ENCODE peak calls at places on chromosomes 2 and 18, in ten cellular contexts. Z is transverse colon, E is pancreas, O is PC-3, X is IMR-90, P is astrocyte of the cerebellum, R is A549, M is epithelial cell of proximal tubule, A is upper lobe of right lung, V is uterus. K is an unnamed sample.

GRCh38 chr2:64837116-64837704 is 152.0 kb upstream of the SLC1A4 start:
- DNase-seq in Z (no peak), E (no peak), O (peak), X (peak), P (no peak), R (peak), M (no peak), A (no peak), V (no peak), K (no peak)

GRCh38 chr2:219142329-219142728 is 18.3 kb downstream of the NHEJ1 start:
- DNase-seq in Z (no peak), E (no peak), O (peak), X (peak), P (peak), R (no peak), M (no peak), A (no peak), V (no peak), K (no peak)

GRCh38 chr2:66364495-66364992 is 70.4 kb upstream of the MEIS1 start:
- DNase-seq in Z (no peak), E (no peak), O (peak), X (peak), P (peak), R (no peak), M (peak), A (no peak), V (no peak), K (peak)

GRCh38 chr2:174729797-174730529 is 34.3 kb downstream of the CHRNA1 start:
- DNase-seq in Z (no peak), E (no peak), O (no peak), X (peak), P (no peak), R (peak), M (no peak), A (no peak), V (no peak), K (no peak)

GRCh38 chr2:143994936-143995335 is 525.0 kb downstream of the ZEB2 start:
- DNase-seq in Z (no peak), E (no peak), O (no peak), X (no peak), P (no peak), R (no peak), M (no peak), A (no peak), V (no peak), K (no peak)

GRCh38 chr2:105308785-105309540 is 20.6 kb downstream of the TGFBRAP1 start:
- DNase-seq in Z (no peak), E (no peak), O (no peak), X (no peak), P (no peak), R (no peak), M (no peak), A (no peak), V (no peak), K (no peak)

GRCh38 chr2:24018241-24018640 is 8.4 kb downstream of the MFSD2B start:
- DNase-seq in Z (no peak), E (no peak), O (no peak), X (no peak), P (no peak), R (no peak), M (no peak), A (no peak), V (no peak), K (no peak)

GRCh38 chr2:240136013-240136670 is at the start of gene COPS9:
- DNase-seq in Z (peak), E (peak), O (peak), X (peak), P (peak), R (peak), M (peak), A (peak), V (peak), K (peak)

GRCh38 chr2:43255249-43255960 is 29.0 kb upstream of the ZFP36L2 start:
- DNase-seq in Z (no peak), E (no peak), O (peak), X (no peak), P (peak), R (no peak), M (no peak), A (no peak), V (no peak), K (no peak)

GRCh38 chr2:64400103-64400728 is 53.7 kb upstream of the LGALSL start:
- DNase-seq in Z (no peak), E (no peak), O (peak), X (no peak), P (no peak), R (no peak), M (no peak), A (no peak), V (no peak), K (no peak)

GRCh38 chr2:101474752-101475384 is at the start of gene RFX8:
- DNase-seq in Z (no peak), E (no peak), O (peak), X (peak), P (peak), R (no peak), M (no peak), A (no peak), V (peak), K (peak)
- H3K4me3 ChIP-seq in Z (peak), E (peak), O (peak), X (peak), P (peak), R (no peak), M (peak), A (peak), V (peak), K (peak)

DNA sequence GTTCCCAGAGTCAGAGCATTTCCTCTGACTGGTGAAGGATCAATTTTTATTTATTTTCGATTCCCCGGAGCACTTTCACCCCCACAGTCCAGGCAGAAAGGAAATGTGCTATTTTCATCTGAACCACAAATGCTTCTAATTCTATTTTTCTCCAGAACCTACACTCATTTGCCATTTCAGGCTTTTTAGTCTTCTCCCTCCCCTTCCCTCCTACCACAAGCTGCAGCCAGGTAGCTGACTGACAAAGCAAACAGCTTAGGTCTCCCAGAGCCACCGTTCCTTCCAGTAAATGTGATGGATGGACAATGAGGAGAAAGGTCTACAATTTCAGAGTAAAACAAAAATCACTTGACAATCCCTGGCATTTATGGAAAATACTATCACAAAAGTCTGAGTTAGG is 76.9 kb downstream of the KLF7 start:
- DNase-seq in Z (no peak), E (no peak), O (no peak), X (no peak), P (no peak), R (no peak), M (no peak), A (no peak), V (no peak), K (no peak)
- TF ChIP-seq CTCF in Z (no peak), E (no peak), O (no peak), X (no peak), P (no peak), R (no peak), M (no peak), A (no peak), V (no peak), K (no peak)

DNA sequence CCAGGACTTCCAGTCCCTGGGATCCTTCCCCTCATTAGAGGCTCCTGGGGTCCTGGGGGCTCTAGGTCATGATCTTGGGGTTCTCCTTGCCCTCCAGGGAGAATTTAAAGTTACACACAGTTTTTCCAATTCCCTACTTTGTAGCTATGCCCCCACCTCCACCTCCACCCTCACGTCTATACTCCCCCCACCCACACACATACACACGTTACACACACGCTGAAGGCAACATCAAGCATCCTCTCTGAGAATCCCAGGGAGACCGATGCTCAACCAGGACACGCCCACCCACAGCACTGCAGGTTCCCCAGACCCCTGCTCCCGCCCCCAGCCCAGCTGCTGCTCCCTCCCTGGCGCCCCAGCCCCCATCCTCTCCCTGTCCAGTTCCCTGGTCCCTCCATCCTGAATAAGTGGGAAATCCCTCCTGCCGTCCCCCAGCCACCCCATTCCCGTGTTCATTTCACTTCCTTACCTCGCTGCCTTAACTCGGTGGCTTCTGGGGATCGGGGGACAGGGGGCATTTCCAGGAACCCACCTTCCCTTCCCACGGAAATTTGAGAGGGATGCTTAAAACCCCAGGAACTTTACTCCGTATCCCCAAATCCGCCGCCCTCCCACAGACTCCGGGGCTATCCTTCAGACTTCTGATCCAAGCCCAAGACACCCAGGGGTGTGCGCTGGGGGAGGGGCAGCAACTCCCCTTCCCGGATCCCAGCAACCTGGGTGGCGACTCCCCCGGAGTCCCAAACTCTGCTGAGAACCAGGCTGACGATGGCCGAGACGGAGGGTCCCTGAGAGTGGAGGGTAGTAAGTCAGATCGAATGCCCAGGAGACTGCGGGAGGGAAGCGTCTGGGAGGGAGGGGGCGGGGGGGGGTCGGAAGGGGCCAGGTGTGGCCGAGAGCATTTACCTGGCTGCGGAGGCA is 6.7 kb upstream of the TNS1 start:
- DNase-seq in Z (no peak), E (no peak), O (no peak), X (no peak), P (no peak), R (no peak), M (no peak), A (no peak), V (no peak), K (no peak)
- H3K4me3 ChIP-seq in Z (peak), E (peak), O (peak), X (peak), P (peak), R (peak), M (peak), A (peak), V (peak), K (peak)

GRCh38 chr2:110903548-110903947 is 171.2 kb downstream of the ACOXL start:
- DNase-seq in Z (peak), E (no peak), O (no peak), X (no peak), P (no peak), R (no peak), M (no peak), A (no peak), V (peak), K (no peak)

GRCh38 chr2:110904410-110905148 is 172.2 kb downstream of the ACOXL start:
- DNase-seq in Z (no peak), E (no peak), O (no peak), X (no peak), P (no peak), R (no peak), M (no peak), A (no peak), V (no peak), K (no peak)

GRCh38 chr2:110910404-110910803 is 178.0 kb downstream of the ACOXL start:
- DNase-seq in Z (no peak), E (no peak), O (no peak), X (no peak), P (no peak), R (no peak), M (no peak), A (no peak), V (no peak), K (no peak)

DNA sequence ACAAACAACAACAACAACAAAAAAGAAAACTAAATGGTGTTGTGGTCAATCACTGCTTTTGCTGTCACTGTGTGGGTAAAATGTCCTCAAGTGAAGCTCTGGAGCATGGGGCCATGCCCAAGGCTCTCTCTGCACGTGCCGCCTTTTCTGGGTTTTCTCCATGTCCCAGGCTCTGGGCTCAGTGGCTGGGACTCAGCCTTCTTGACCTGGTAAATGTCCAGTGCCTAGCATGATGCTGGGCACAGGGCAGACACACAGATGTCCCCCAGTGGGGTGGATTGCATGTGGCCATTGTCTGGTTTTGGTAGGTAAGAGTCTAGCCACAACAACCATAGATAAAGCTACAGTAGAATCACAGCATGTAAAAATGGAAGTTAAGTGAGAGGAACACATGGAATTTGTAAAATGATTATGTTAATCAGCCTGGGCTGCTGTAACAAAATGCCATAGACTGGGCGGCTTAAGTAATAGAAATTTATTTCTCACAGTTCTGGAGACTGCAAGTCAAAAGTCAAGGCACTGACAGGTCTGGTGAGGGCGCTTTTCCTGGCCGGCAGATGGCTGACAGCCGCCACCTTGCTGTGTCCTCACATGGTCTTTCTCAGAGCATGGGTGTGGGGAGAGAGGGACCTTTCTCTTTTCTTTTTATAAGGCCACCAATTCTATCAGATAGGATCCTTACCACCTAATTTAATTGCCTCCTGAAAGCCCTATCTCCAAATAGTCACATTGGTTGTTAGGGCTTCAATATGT is 174.4 kb downstream of the ACOXL start:
- DNase-seq in Z (no peak), E (no peak), O (no peak), X (no peak), P (no peak), R (no peak), M (no peak), A (no peak), V (no peak), K (no peak)
- TF ChIP-seq CTCF in Z (no peak), E (no peak), O (no peak), X (no peak), P (no peak), R (no peak), M (no peak), A (no peak), V (no peak), K (no peak)

DNA sequence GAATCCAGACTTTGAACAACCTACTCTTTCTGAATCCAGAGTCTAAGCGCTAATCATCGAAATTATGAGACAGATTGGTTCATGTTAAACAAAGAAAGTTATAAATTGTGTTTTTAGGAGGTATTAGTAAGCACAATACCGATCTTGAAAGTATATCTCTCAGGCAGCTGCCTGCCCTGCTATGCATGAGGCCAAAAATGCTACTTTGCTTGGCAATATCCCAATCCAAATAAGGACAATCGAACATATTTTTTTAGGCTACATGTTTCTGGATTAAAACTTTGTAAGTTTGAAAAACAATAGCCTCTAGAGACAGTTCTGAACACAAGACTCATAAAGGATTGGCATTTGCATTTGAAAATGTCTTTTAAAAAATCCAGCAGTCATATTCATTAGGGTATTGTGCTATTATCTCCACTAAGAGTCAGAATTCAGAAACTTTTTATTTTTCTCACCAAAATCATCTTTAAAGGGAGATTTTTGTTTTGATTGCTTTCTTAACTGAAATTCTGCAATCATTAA is 167.1 kb downstream of the PDE1A start:
- DNase-seq in Z (no peak), E (no peak), O (no peak), X (peak), P (no peak), R (no peak), M (no peak), A (no peak), V (no peak), K (peak)
- H3K4me3 ChIP-seq in Z (no peak), E (no peak), O (no peak), X (no peak), P (no peak), R (no peak), M (no peak), A (no peak), V (no peak), K (no peak)

DNA sequence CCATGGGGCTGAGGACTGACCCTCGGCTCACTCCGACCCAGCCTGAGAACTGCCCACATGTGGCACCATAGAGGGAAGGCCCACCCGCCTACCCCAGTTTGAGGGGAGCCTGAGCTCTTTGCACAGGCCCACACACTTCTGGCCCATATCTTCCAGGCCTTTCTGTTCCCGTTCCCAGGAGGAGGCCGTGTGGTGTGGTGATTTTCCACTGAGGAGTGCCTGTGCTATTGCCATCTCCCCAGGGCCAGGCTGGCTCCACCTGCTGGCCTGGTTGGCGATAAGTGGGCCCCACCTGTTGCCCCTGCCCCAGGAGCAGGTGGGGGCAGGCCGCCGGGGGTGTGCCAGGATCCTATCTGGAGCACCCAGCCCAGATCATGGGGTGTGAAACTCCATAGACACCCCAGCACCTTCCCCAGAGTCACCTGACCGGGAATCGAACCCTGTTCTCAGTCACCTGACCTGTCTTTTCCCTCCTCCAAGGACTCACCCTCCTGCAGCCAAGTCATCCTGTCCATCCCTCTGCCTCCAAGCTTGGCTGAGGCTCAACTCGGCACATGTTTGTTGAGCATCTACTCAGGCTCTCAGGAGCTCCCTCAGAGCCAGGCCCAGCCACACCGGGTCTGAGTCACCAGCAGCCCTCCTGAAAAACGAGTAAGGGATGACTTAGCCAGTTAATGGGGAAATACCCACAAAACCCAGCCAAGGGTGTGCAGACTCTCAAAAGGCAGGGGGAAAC is 120.1 kb downstream of the CYP26B1 start:
- DNase-seq in Z (no peak), E (no peak), O (peak), X (no peak), P (no peak), R (no peak), M (no peak), A (peak), V (no peak), K (no peak)
- TF ChIP-seq CTCF in Z (no peak), E (no peak), O (no peak), X (no peak), P (no peak), R (no peak), M (no peak), A (no peak), V (no peak), K (no peak)

GRCh38 chr2:60963176-60963575 is 54.3 kb upstream of the PEX13 start:
- DNase-seq in Z (no peak), E (no peak), O (no peak), X (no peak), P (no peak), R (no peak), M (no peak), A (no peak), V (no peak), K (no peak)

GRCh38 chr2:60965514-60965815 is 52.1 kb upstream of the PEX13 start:
- DNase-seq in Z (no peak), E (no peak), O (no peak), X (no peak), P (no peak), R (no peak), M (no peak), A (no peak), V (no peak), K (no peak)

GRCh38 chr2:60962534-60962933 is 55.0 kb upstream of the PEX13 start:
- DNase-seq in Z (no peak), E (no peak), O (no peak), X (no peak), P (no peak), R (no peak), M (no peak), A (no peak), V (no peak), K (no peak)

GRCh38 chr2:60964651-60965513 is 52.6 kb upstream of the PEX13 start:
- DNase-seq in Z (no peak), E (no peak), O (no peak), X (no peak), P (no peak), R (no peak), M (no peak), A (no peak), V (no peak), K (no peak)

GRCh38 chr2:60966465-60967405 is 50.8 kb upstream of the PEX13 start:
- DNase-seq in Z (no peak), E (no peak), O (no peak), X (no peak), P (no peak), R (no peak), M (no peak), A (no peak), V (no peak), K (no peak)
- H3K4me3 ChIP-seq in Z (no peak), E (no peak), O (no peak), X (no peak), P (no peak), R (no peak), M (no peak), A (no peak), V (no peak), K (no peak)

DNA sequence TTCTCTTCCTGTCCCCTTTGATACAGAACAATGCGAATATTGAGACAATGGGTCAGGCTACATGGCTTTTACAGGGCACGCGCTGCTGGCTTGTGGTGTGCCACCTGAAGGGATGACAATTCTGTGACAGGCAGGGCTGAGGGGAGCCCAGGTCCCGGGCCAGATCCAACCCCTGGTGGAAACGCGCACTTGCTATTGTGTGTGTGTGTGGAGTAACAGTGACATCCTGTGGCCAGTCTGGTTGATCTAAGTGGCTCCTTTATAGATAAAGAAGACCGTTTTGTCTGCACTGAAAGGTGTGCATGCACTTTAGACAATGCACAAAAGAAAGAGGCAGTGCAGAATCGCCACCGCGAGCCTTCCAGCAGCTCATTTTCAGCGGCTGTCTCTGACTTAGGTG is 273.6 kb downstream of the HRH4 start:
- DNase-seq in Z (no peak), E (no peak), O (peak), X (no peak), P (no peak), R (peak), M (no peak), A (no peak), V (peak), K (no peak)
- TF ChIP-seq CTCF in Z (no peak), E (no peak), O (peak), X (peak), P (peak), R (no peak), M (peak), A (no peak), V (peak), K (peak)

K was measured in brain microvascular endothelial cell.